ENCODE peak calls at places on chromosome 14, in four cellular contexts. U, F, Y and I are unnamed samples.

GRCh38 chr14:36151335-36151734 is 25.2 kb downstream of the PTCSC3 start:
- DNase-seq in U (no peak), F (no peak), Y (no peak), I (no peak)

GRCh38 chr14:99546230-99546879 is 57.7 kb downstream of the CCDC85C start:
- DNase-seq in Y (no peak), F (no peak), U (no peak), I (no peak)

GRCh38 chr14:42533476-42533875 is 926.8 kb downstream of the LRFN5 start:
- DNase-seq in U (no peak), F (no peak), Y (no peak), I (no peak)

GRCh38 chr14:38210587-38211257 is 3.0 kb downstream of the SSTR1 start:
- DNase-seq in U (no peak), F (no peak), Y (no peak), I (peak; percentile 74)

GRCh38 chr14:74922752-74923401 is at the start of gene RPS6KL1:
- DNase-seq in F (peak; percentile 78), Y (peak; percentile 73), U (peak; percentile 61), I (peak; percentile 79)

GRCh38 chr14:36672095-36672494 is 10.4 kb downstream of the PAX9 start:
- DNase-seq in F (no peak), Y (no peak), U (no peak), I (no peak)

GRCh38 chr14:103448097-103448496 is 62.9 kb downstream of the MARK3 start:
- DNase-seq in F (peak; percentile 18), U (no peak), Y (no peak), I (no peak)

GRCh38 chr14:103861413-103862392 is 14.3 kb upstream of the PPP1R13B start:
- DNase-seq in U (no peak), F (no peak), Y (no peak), I (no peak)

GRCh38 chr14:24705840-24706239 is 71.8 kb upstream of the GZMB start:
- DNase-seq in Y (no peak), F (no peak), U (no peak), I (no peak)

GRCh38 chr14:38255408-38255672 is 553 bp downstream of the CLEC14A start:
- DNase-seq in F (no peak), U (no peak), Y (peak; percentile 42), I (no peak)

GRCh38 chr14:52551696-52552062 is 626 bp downstream of the TXNDC16 start:
- DNase-seq in F (peak; percentile 45), Y (no peak), U (no peak), I (peak; percentile 43)

GRCh38 chr14:92447416-92448197 is 66.0 kb upstream of the RIN3 start:
- DNase-seq in Y (no peak), F (no peak), U (no peak), I (no peak)

GRCh38 chr14:90599748-90600507 is 203.1 kb downstream of the CALM1 start:
- DNase-seq in U (no peak), Y (no peak), F (peak; percentile 4), I (no peak)

GRCh38 chr14:95043732-95044462 is 113.4 kb downstream of the DICER1 start:
- DNase-seq in F (no peak), Y (no peak), U (no peak), I (no peak)

GRCh38 chr14:50051106-50051505 is 65.3 kb downstream of the VCPKMT start:
- DNase-seq in F (no peak), U (no peak), Y (no peak), I (peak; percentile 42)